ENCODE peak calls at places on chromosomes 11 and 22, in seven cellular contexts. X is H9; B is left ventricle myocardium inferior; V is dorsolateral prefrontal cortex; Z is transverse colon; C is CD4-positive, alpha-beta T cell; I is cardiac fibroblast. L is an unnamed sample.

GRCh38 chr11:75169101-75169885 is 18.4 kb downstream of the SLCO2B1 start:
- DNase-seq in C (no peak), B (no peak), I (no peak), X (no peak), Z (no peak), V (no peak), L (no peak)

GRCh38 chr11:74487875-74488274 is 5.6 kb downstream of the LIPT2 start:
- DNase-seq in Z (no peak), C (no peak), X (peak; percentile 46), I (peak; percentile 24), B (no peak), V (no peak), L (no peak)

GRCh38 chr11:112525270-112525669 is 264.6 kb upstream of the PLET1 start:
- DNase-seq in B (no peak), Z (peak; percentile 29), C (no peak), V (no peak), X (no peak), I (peak; percentile 7), L (peak; percentile 40)

GRCh38 chr11:116122697-116123472 is 618.7 kb upstream of the CADM1 start:
- DNase-seq in V (no peak), I (no peak), Z (no peak), B (no peak), X (no peak), C (no peak), L (no peak)

GRCh38 chr11:94806436-94806835 is 38.3 kb downstream of the AMOTL1 start:
- DNase-seq in B (no peak), C (no peak), I (no peak), X (no peak), V (no peak), Z (no peak), L (no peak)

GRCh38 chr11:128757886-128758612 is 64.2 kb downstream of the FLI1 start:
- DNase-seq in Z (peak; percentile 46), X (no peak), I (no peak), C (no peak), V (no peak), B (no peak), L (no peak)

GRCh38 chr11:19953909-19954308 is 206.4 kb downstream of the DBX1 start:
- DNase-seq in Z (no peak), B (no peak), X (peak; percentile 42), I (peak; percentile 87), V (no peak), C (no peak), L (peak; percentile 87)

GRCh38 chr11:72081184-72081644 is 564 bp downstream of the LRRC51 start:
- DNase-seq in X (no peak), V (no peak), Z (no peak), I (no peak), B (no peak), C (no peak), L (no peak)

GRCh38 chr11:129374081-129374992 is 1.3 kb upstream of the BARX2 start:
- DNase-seq in Z (peak; percentile 14), X (peak; percentile 46), I (no peak), B (no peak), C (no peak), V (no peak), L (no peak)

GRCh38 chr11:101508370-101508769 is 75.4 kb downstream of the TRPC6 start:
- DNase-seq in Z (no peak), X (no peak), B (no peak), I (no peak), V (no peak), C (no peak), L (no peak)

GRCh38 chr11:105432241-105432995 is 177.5 kb upstream of the GRIA4 start:
- DNase-seq in V (no peak), I (no peak), B (no peak), X (no peak), Z (no peak), C (no peak), L (no peak)

GRCh38 chr22:44988671-44989070 is 21.1 kb downstream of the PHF21B start:
- DNase-seq in B (no peak), C (no peak), I (no peak), Z (no peak), X (no peak), V (no peak), L (no peak)

GRCh38 chr11:2807276-2807681 is 78.3 kb downstream of the CDKN1C start:
- DNase-seq in Z (peak; percentile 79), B (peak; percentile 81), I (no peak), V (peak; percentile 64), X (peak; percentile 19), C (peak; percentile 25), L (no peak)

GRCh38 chr11:12455938-12456337 is 78.6 kb downstream of the PARVA start:
- DNase-seq in V (no peak), Z (no peak), B (no peak), I (peak; percentile 75), X (no peak), C (no peak), L (peak; percentile 58)

DNA sequence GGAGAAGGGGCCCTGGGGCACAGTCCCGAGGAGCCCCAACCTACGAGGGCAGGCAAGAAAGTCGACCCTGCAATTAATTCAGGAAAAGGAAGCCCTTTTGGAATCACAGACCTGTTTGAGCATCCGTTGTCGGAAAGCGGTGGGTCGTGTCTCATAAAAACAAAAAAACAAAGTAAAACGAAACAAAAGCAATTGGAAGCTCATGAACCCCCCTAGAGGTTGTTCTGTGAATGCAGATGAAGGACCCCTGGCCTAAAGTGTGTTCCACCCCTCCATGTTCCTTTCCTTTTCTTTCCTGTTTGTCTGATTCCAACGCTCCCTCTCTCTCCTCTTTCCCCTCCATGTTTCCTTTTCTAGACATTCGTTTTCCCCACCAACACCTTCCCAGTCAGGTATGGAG is 203.7 kb downstream of the GRIK4 start:
- DNase-seq in V (no peak), B (no peak), X (no peak), I (no peak), C (no peak), Z (no peak), L (no peak)
- TF ChIP-seq CTCF in V (peak; percentile 54), B (peak; percentile 36), X (peak; percentile 70), I (peak; percentile 32), C (no peak), Z (peak; percentile 17), L (peak; percentile 63)

GRCh38 chr11:64327993-64328392 is 10.1 kb downstream of the PRDX5 start:
- DNase-seq in Z (peak; percentile 66), I (no peak), B (no peak), V (no peak), X (no peak), C (no peak), L (no peak)

GRCh38 chr11:64323373-64323772 is 5.5 kb downstream of the PRDX5 start:
- DNase-seq in X (no peak), Z (no peak), V (no peak), B (no peak), I (no peak), C (no peak), L (no peak)

GRCh38 chr11:64324692-64325469 is 7.0 kb downstream of the PRDX5 start:
- DNase-seq in V (no peak), X (no peak), B (no peak), C (no peak), Z (no peak), I (no peak), L (no peak)

GRCh38 chr11:64330888-64331287 is 9.1 kb upstream of the CCDC88B start:
- DNase-seq in V (no peak), B (no peak), C (no peak), Z (no peak), I (no peak), X (no peak), L (no peak)

GRCh38 chr11:64327338-64327737 is 9.4 kb downstream of the PRDX5 start:
- DNase-seq in Z (no peak), I (no peak), V (no peak), X (no peak), C (no peak), B (no peak), L (no peak)
- TF ChIP-seq CTCF in Z (no peak), I (no peak), V (no peak), X (no peak), C (no peak), B (no peak), L (no peak)

DNA sequence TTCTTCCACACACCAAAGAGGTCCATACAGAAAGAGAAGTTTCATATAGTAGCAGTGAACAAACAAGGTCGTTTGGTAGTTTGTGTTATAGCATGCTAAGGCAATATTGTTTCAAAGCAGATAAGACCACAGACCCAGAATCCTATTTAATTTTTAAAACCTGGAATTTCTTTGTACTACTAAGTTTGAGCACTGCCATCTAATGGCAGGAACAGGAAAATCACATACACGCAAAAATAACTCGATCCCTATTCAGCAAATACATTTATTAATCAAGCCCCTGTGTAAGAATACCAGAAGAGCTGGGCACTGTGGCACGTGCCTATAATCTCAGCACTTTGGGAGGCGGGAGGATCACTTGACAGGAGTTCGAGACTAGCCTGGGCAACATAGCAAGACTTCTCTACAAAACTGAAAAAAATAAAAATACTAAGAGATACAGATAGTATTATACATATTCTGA is 2.9 kb upstream of the BTBD10 start:
- DNase-seq in Z (no peak), V (no peak), X (no peak), C (no peak), I (peak; percentile 62), B (no peak), L (peak; percentile 40)
- TF ChIP-seq CTCF in Z (peak; percentile 61), V (peak; percentile 64), X (peak; percentile 70), C (peak; percentile 74), I (peak; percentile 56), B (peak; percentile 66), L (peak; percentile 78)

GRCh38 chr11:8363924-8364323 is 100.2 kb upstream of the LMO1 start:
- DNase-seq in C (no peak), B (no peak), V (no peak), X (no peak), I (peak; percentile 13), Z (no peak), L (no peak)
- TF ChIP-seq CTCF in C (no peak), B (no peak), V (no peak), X (no peak), I (no peak), Z (no peak), L (no peak)

GRCh38 chr11:76714493-76714892 is 43.9 kb upstream of the LRRC32 start:
- DNase-seq in B (no peak), C (no peak), V (no peak), I (no peak), Z (no peak), X (no peak), L (no peak)
- TF ChIP-seq CTCF in B (no peak), C (no peak), V (no peak), I (no peak), Z (no peak), X (peak; percentile 23), L (peak; percentile 38)

DNA sequence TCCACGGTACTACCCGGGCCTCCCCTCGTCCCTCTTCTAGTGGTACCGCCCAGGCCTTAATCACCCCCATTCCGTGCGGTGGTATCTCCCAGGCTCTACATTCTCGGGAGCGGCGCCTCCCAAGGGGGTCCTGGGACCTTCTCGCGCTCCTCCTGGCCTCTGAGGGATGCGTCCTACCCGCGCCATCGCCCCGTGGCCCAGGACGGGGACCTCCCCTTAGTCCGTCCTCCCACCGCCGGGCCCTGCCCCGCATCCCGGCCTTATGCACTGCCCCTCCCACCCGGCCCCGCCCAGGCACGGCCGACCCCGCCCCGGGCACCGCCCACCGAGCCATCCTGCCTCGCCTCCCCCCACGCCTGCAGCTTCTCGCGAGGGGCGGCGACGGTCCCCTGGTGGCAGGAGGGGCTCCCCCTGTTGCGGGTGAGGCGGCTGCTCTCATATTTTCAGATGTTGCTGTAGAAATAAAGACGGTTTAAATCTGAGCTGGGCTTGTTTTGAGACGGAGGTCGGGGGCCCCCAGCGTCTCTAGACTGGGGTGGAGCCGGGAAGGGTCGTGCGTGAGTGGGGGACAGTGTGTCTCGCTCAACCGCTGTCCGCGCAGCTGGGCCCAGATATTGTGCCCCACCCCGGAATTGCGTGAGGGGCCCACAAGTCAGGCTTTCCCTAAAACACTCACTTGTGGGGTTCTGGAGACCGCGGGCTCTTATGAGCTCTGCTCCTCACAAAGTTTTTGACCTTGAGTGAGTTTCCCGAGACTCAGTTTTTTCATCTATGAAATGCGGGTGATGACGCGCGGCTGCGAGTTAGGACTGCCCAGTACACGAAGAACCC is 845 bp upstream of the RAB1B start:
- DNase-seq in Z (peak; percentile 92), X (peak; percentile 91), I (peak; percentile 89), C (peak; percentile 85), B (peak; percentile 93), V (peak; percentile 80), L (peak; percentile 75)
- TF ChIP-seq CTCF in Z (no peak), X (no peak), I (no peak), C (no peak), B (peak; percentile 46), V (no peak), L (peak; percentile 60)

L was measured in HFFc6.